ENCODE peak calls at places on chromosomes 1 and 21, in eight cellular contexts. D is A673, O is IMR-90, V is heart left ventricle, I is AG04450, A is left lung, K is transverse colon, E is heart right ventricle. W is an unnamed sample.

GRCh38 chr1:200524092-200524491 is 96.5 kb downstream of the KIF14 start:
- DNase-seq in V (no peak), A (no peak), I (no peak), O (no peak), D (no peak), K (no peak), E (no peak), W (no peak)

GRCh38 chr1:228798548-228798947 is 63.3 kb downstream of the RHOU start:
- DNase-seq in E (no peak), D (no peak), O (no peak), A (no peak), K (no peak), I (no peak), V (no peak), W (no peak)

GRCh38 chr1:20814472-20814871 is 27.4 kb upstream of the HP1BP3 start:
- DNase-seq in D (no peak), K (no peak), A (no peak), V (no peak), I (no peak), E (no peak), O (no peak), W (no peak)

GRCh38 chr1:167065481-167065880 is 24.7 kb downstream of the GPA33 start:
- DNase-seq in I (no peak), O (no peak), D (no peak), K (peak), V (no peak), A (no peak), E (no peak), W (no peak)

GRCh38 chr1:3543076-3544049 is 67.9 kb downstream of the MEGF6 start:
- DNase-seq in E (no peak), A (no peak), I (peak), D (no peak), O (peak), V (no peak), K (peak), W (no peak)

GRCh38 chr1:184014271-184014670 is 23.3 kb downstream of the COLGALT2 start:
- DNase-seq in I (no peak), D (peak), O (no peak), A (no peak), E (no peak), K (no peak), V (no peak), W (no peak)

GRCh38 chr1:247352175-247352574 is 20.5 kb upstream of the ZNF496 start:
- DNase-seq in A (no peak), D (no peak), V (no peak), O (no peak), E (no peak), K (no peak), I (no peak), W (no peak)

GRCh38 chr1:22930235-22930912 is 42.3 kb downstream of the LACTBL1 start:
- DNase-seq in K (peak), O (peak), A (no peak), E (peak), D (peak), I (no peak), V (peak), W (no peak)

GRCh38 chr1:97123717-97124446 is 402.3 kb downstream of the PTBP2 start:
- DNase-seq in D (no peak), I (no peak), A (no peak), K (no peak), V (no peak), E (no peak), O (no peak), W (no peak)

GRCh38 chr1:24216254-24216653 is 29.2 kb upstream of the IFNLR1 start:
- DNase-seq in K (no peak), E (no peak), A (no peak), O (no peak), V (no peak), D (no peak), I (no peak), W (no peak)

GRCh38 chr1:91775227-91775626 is 110.7 kb downstream of the TGFBR3 start:
- DNase-seq in D (no peak), V (no peak), K (no peak), O (no peak), I (no peak), A (no peak), E (no peak), W (no peak)

GRCh38 chr1:112322983-112323678 is 72.9 kb upstream of the CTTNBP2NL start:
- DNase-seq in V (no peak), I (no peak), K (no peak), E (no peak), D (no peak), A (peak), O (no peak), W (no peak)

GRCh38 chr1:208115924-208116614 is 128.1 kb downstream of the PLXNA2 start:
- DNase-seq in A (no peak), E (no peak), V (no peak), K (no peak), I (no peak), D (no peak), O (no peak), W (no peak)

GRCh38 chr21:35026617-35027557 is 22.2 kb downstream of the RUNX1 start:
- DNase-seq in A (peak), D (no peak), E (peak), K (peak), V (peak), O (peak), I (no peak), W (no peak)

GRCh38 chr1:31703431-31704260 is at the start of gene COL16A1:
- DNase-seq in V (peak), D (peak), I (no peak), A (no peak), E (peak), O (peak), K (peak), W (no peak)

GRCh38 chr1:117512728-117513321 is 93.0 kb upstream of the TENT5C start:
- DNase-seq in D (peak), K (no peak), E (no peak), A (no peak), V (no peak), O (peak), I (no peak), W (no peak)

GRCh38 chr1:46285730-46286477 is 17.5 kb downstream of the LRRC41 start:
- DNase-seq in A (peak), D (peak), K (no peak), I (no peak), V (no peak), O (no peak), E (no peak), W (no peak)

GRCh38 chr1:10808441-10808840 is 12.0 kb upstream of the CASZ1 start:
- DNase-seq in D (no peak), I (no peak), V (no peak), O (no peak), A (no peak), K (no peak), E (no peak), W (no peak)

GRCh38 chr1:22761821-22762220 is 51.2 kb downstream of the EPHB2 start:
- DNase-seq in I (no peak), A (no peak), O (no peak), K (no peak), E (no peak), V (no peak), D (no peak), W (no peak)

GRCh38 chr1:76572229-76572628 is 295.1 kb upstream of the ST6GALNAC5 start:
- DNase-seq in K (no peak), E (no peak), I (no peak), D (no peak), O (no peak), A (no peak), V (no peak), W (no peak)

GRCh38 chr1:178283409-178283808 is 189.5 kb downstream of the RASAL2 start:
- DNase-seq in D (no peak), I (no peak), K (no peak), A (no peak), O (peak), E (no peak), V (no peak), W (no peak)

GRCh38 chr1:40872266-40872665 is 10.1 kb upstream of the CITED4 start:
- DNase-seq in E (no peak), I (no peak), V (no peak), D (peak), O (no peak), A (no peak), K (no peak), W (no peak)

GRCh38 chr1:243712890-243713425 is 137.1 kb downstream of the AKT3 start:
- DNase-seq in K (no peak), I (no peak), V (no peak), D (peak), A (no peak), E (no peak), O (peak), W (no peak)

GRCh38 chr1:3707298-3707938 is 44.8 kb upstream of the CCDC27 start:
- DNase-seq in V (no peak), I (no peak), K (no peak), D (no peak), A (no peak), O (no peak), E (no peak), W (no peak)

GRCh38 chr1:66532214-66532613 is 1.7 kb upstream of the SGIP1 start:
- DNase-seq in A (no peak), D (no peak), O (no peak), V (no peak), K (no peak), E (no peak), I (no peak), W (no peak)

GRCh38 chr1:164712131-164713031 is 153.4 kb downstream of the PBX1 start:
- DNase-seq in A (no peak), O (peak), V (peak), D (no peak), E (peak), I (no peak), K (peak), W (no peak)

GRCh38 chr1:170678196-170678595 is 14.3 kb downstream of the PRRX1 start:
- DNase-seq in K (no peak), V (no peak), A (no peak), D (no peak), E (no peak), I (no peak), O (peak), W (no peak)

GRCh38 chr1:119974013-119974412 is 77.7 kb upstream of the ADAM30 start:
- DNase-seq in E (no peak), D (no peak), O (no peak), V (no peak), A (no peak), I (no peak), K (no peak), W (peak)

GRCh38 chr1:165369255-165369848 is 12.8 kb upstream of the LMX1A start:
- DNase-seq in I (no peak), V (no peak), D (peak), A (peak), E (peak), K (peak), O (peak), W (no peak)

GRCh38 chr21:36918291-36918690 is 48.2 kb downstream of the HLCS start:
- DNase-seq in D (no peak), O (peak), I (no peak), E (no peak), A (no peak), V (no peak), K (no peak), W (no peak)

GRCh38 chr1:23081376-23081775 is 62.1 kb downstream of the KDM1A start:
- DNase-seq in D (no peak), E (no peak), V (no peak), O (no peak), A (no peak), K (no peak), I (no peak), W (no peak)

GRCh38 chr1:89199515-89199914 is 773 bp upstream of the GBP4 start:
- DNase-seq in O (no peak), K (no peak), D (no peak), E (no peak), A (no peak), I (no peak), V (no peak), W (no peak)
- H3K27ac ChIP-seq in O (no peak), K (peak), D (no peak), E (peak), A (peak), I (no peak), V (peak), W (no peak)

DNA sequence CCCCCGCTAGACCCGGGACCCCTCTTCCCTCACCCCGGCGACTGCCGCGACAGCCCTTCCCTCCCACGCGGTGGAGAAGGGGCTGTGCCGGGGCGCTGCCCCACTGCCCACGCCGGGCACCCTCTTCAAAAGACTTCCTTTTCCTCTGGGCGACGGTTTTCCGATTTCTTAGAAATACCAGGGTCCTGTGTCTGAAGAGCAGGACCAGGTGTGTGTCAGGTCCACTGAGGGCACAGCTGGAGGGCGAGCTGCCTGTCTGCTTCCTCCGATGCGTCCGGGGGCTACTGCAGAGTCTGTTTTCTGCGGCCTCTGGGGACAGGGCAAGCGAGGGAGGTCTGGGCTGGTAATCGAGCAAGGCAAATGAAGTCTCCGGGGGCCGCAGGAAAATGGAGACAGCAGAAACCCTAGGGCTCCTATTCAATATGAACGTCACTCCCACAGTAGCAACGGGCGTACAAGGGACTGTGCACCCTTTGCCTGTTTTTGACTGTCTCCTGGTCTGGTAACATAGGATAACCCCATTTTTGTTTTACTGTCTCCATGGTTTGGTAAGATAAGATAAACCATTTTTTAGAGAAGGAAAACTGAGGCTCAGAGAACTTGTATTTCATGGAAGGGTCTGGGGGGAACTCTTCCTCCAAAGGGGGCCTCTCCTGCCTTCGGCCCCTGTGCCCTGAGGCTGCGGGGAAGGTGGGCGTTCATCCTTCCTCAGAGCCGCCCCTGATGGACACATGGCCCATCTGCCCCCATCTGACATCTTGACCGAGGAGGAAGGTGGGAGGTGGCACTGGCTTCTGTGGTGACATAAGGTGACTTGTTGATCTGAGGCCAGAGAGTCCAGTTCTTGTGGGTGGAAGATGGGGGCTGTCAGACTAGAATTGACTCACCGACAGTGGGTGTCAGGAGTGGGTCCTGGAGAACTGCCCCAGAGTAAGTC is 970 bp downstream of the TNFRSF1B start:
- DNase-seq in O (no peak), A (peak), K (no peak), V (no peak), D (no peak), I (no peak), E (no peak), W (no peak)
- H3K27ac ChIP-seq in O (no peak), A (peak), K (peak), V (peak), D (no peak), I (no peak), E (peak), W (no peak)

DNA sequence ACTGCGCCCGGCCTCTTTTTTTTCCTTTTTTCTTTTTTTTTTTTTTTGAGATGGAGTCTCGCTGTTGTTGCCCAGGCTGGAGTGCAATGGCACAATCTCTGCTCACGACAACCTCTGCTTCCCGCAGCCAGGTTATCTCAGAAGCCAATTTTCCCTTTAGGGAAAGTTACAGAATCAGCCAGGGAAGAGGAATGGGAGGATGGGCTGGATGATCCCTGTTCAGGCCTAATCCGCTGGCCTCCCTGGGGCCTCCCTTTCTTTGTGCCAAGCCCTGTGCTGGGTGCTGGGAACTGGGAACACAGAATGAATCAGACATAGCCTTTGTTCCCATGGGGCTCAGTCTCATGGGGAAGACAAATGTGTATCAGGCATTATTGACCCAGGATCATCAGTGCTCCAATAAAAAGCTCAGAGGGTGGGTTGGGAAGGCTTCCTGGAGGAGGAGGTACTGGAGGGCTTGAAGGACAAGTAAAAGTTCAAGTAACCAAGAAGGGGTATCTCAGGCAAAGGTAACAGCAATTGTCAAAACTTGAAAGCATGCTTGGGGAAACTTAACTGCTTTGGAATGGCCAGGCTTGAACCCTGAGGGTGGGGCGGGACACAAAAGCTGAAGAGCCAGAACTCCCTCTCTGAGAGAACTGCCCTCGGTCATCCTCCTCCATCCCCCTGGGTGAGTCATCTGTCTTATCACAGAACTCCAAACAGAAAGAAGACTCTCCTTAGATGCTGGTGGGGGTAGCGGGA is 14.3 kb downstream of the ECHDC2 start:
- DNase-seq in I (no peak), V (no peak), D (no peak), K (no peak), E (no peak), O (peak), A (no peak), W (no peak)
- H3K27ac ChIP-seq in I (no peak), V (no peak), D (no peak), K (no peak), E (no peak), O (no peak), A (no peak), W (no peak)

DNA sequence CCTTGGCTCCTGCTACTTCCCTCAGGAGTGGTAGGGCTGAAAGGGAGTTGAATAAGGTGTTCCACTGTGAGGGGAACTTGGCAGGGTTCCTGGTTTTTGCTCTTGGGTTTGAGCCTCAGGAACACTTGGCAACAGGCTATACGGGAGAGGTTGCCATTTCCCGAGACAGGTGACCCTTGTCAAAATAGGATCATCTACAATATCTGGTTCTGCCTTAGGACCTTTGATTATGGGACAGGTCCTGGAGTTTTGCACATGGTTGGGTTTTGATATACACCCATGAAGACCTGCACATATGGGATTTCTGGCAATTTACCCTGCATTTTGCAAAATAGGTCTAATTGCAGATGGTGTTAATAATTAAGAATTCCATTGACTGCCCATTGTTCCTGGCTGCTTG is 31.1 kb downstream of the YY1AP1 start:
- DNase-seq in A (no peak), D (no peak), V (no peak), I (no peak), O (no peak), K (no peak), E (no peak), W (no peak)
- H3K27ac ChIP-seq in A (no peak), D (no peak), V (no peak), I (no peak), O (no peak), K (no peak), E (no peak), W (no peak)

GRCh38 chr1:235649722-235650163 is at the start of gene GNG4:
- DNase-seq in A (no peak), V (no peak), E (no peak), K (no peak), I (no peak), O (no peak), D (peak), W (no peak)

GRCh38 chr1:235646463-235646862 is 3.1 kb downstream of the GNG4 start:
- DNase-seq in I (no peak), O (no peak), V (no peak), K (no peak), E (no peak), D (no peak), A (no peak), W (no peak)

GRCh38 chr1:235648954-235649721 is 446 bp downstream of the GNG4 start:
- DNase-seq in K (peak), E (peak), D (peak), V (peak), O (peak), I (no peak), A (peak), W (no peak)

GRCh38 chr1:235650341-235651169 is 971 bp upstream of the GNG4 start:
- DNase-seq in E (no peak), V (no peak), D (no peak), A (peak), I (no peak), O (no peak), K (peak), W (no peak)

GRCh38 chr1:235648407-235648907 is 1.1 kb downstream of the GNG4 start:
- DNase-seq in V (no peak), A (no peak), I (no peak), K (peak), E (no peak), D (peak), O (no peak), W (no peak)
- H3K27ac ChIP-seq in V (no peak), A (no peak), I (no peak), K (no peak), E (no peak), D (no peak), O (no peak), W (no peak)

GRCh38 chr1:6512245-6512907 is 20.9 kb upstream of the PLEKHG5 start:
- DNase-seq in D (no peak), O (no peak), E (no peak), V (no peak), K (no peak), I (no peak), A (peak), W (no peak)
- H3K27ac ChIP-seq in D (no peak), O (no peak), E (no peak), V (no peak), K (no peak), I (no peak), A (no peak), W (no peak)

GRCh38 chr21:42228709-42229220 is 9.8 kb downstream of the ABCG1 start:
- DNase-seq in A (no peak), I (no peak), V (no peak), O (no peak), K (no peak), D (no peak), E (no peak), W (no peak)

GRCh38 chr21:42229676-42230075 is 10.7 kb downstream of the ABCG1 start:
- DNase-seq in K (no peak), V (no peak), D (no peak), E (no peak), O (no peak), A (no peak), I (no peak), W (no peak)

GRCh38 chr21:42231761-42232160 is 12.8 kb downstream of the ABCG1 start:
- DNase-seq in A (no peak), E (no peak), K (no peak), I (no peak), D (no peak), V (no peak), O (no peak), W (no peak)

GRCh38 chr21:42232176-42232825 is 13.4 kb downstream of the ABCG1 start:
- DNase-seq in K (no peak), O (no peak), E (no peak), V (no peak), D (no peak), A (no peak), I (no peak), W (no peak)

DNA sequence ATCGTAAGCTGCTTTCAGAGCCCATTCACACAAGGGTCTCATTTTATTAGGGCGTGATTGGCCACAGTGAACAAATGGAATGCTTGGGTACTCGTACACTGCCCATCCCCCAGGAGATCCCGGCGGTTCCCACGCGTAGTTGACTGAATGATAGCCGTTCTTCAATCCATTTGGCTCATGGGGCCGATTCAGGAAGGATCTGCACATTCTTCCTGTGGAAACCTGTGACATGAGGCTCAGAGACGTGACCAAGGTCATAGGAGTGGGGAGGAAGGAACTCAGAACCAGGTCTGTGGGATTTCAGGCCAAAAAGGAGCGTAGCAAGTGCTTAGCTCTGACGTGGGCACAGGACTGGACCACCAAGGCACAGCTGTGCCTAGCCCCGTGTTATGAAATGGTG is 11.7 kb downstream of the ABCG1 start:
- DNase-seq in D (no peak), K (no peak), V (no peak), O (no peak), I (no peak), E (no peak), A (no peak), W (no peak)
- H3K27ac ChIP-seq in D (no peak), K (no peak), V (peak), O (no peak), I (no peak), E (peak), A (peak), W (peak)

W was measured in epithelial cell of prostate.